ENCODE peak calls at places on chromosomes 4 and X, in four cellular contexts. E, S, I and Z are unnamed samples.

GRCh38 chr4:140092094-140092820 is 61.7 kb downstream of the MAML3 start:
- DNase-seq in E (no peak), S (peak; percentile 57), I (no peak), Z (no peak)

GRCh38 chr4:103075435-103075893 is 1.1 kb downstream of the SLC9B2 start:
- DNase-seq in E (no peak), S (no peak), I (no peak), Z (no peak)

GRCh38 chr4:20487446-20487845 is 212.8 kb upstream of the PACRGL start:
- DNase-seq in E (no peak), S (no peak), I (no peak), Z (no peak)

GRCh38 chr4:163600731-163601130 is 106.2 kb downstream of the TMA16 start:
- DNase-seq in E (no peak), S (no peak), I (no peak), Z (no peak)

GRCh38 chrX:18032486-18033221 is 171.6 kb upstream of the RAI2 start:
- DNase-seq in E (no peak), S (no peak), I (no peak), Z (no peak)

GRCh38 chr4:71713611-71714203 is 70.2 kb downstream of the GC start:
- DNase-seq in E (no peak), S (no peak), I (no peak), Z (no peak)

GRCh38 chrX:19912-20571 is 261.1 kb upstream of the PLCXD1 start:
- DNase-seq in E (no peak), S (no peak), I (no peak), Z (no peak)

GRCh38 chr4:14864967-14865366 is 137.3 kb upstream of the CPEB2 start:
- DNase-seq in E (no peak), S (no peak), I (no peak), Z (no peak)

GRCh38 chrX:119121341-119121740 is 6.3 kb downstream of the KIAA1210 start:
- DNase-seq in E (no peak), S (no peak), I (no peak), Z (no peak)

GRCh38 chrX:23389196-23389792 is 54.6 kb downstream of the PTCHD1 start:
- DNase-seq in E (no peak), S (no peak), I (no peak), Z (no peak)

GRCh38 chr4:7121861-7122653 is 54.2 kb upstream of the GRPEL1 start:
- DNase-seq in E (no peak), S (no peak), I (no peak), Z (no peak)

GRCh38 chrX:150234126-150234525 is 129.0 kb upstream of the MAMLD1 start:
- DNase-seq in E (no peak), S (no peak), I (no peak), Z (no peak)

DNA sequence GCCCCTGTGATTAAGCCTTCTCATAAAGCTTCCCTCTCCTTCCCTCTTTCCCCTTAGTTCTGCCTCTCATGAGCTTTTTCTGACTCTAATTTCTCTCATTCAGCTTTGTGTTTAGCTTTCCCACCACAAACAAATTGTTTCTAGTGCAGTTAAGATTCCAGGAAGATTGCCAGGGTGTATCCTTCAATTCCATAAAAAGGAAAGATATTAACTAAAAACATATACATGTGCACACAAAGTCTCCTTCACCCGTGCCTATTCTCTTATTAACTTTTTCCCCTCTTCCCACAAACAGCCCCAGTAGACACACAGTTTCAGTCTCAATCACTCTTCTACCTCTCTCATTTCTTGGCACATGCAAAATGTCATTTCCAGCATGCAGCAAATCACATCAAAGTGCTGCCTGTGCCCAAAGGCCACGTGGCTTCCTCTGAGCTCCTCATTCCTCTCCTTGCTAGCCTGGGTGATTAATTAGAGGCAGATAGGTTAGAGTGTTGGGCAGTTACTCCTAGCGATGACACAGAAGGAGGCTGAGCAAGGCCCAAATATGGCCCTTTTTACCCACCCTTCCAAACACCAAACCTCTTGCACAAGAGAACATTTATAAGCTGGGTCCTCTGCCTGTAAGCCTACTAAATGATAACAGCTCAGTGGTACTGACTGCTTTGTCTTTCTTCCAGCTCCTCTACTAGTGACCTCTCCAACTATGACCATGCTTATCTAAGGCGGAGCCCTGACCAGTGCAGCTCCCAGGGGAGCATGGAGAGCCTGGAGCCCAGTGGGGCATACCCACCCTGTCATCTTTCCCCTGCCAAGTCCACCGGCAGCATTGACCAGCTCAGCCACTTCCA is 159.6 kb downstream of the SOWAHB start:
- DNase-seq in E (no peak), S (no peak), I (peak; percentile 34), Z (peak; percentile 63)
- TF ChIP-seq POLR2A in E (no peak), S (no peak), I (no peak), Z (no peak)

GRCh38 chr4:48032721-48033120 is 16.1 kb downstream of the NIPAL1 start:
- DNase-seq in E (no peak), S (no peak), I (no peak), Z (no peak)
- H3K4me1 ChIP-seq in E (no peaks in the 10 kb centered on the region), S (no peaks in the 10 kb centered on the region), I (no peaks in the 10 kb centered on the region), Z (no peaks in the 10 kb centered on the region)

GRCh38 chr4:174709531-174709930 is 119.5 kb downstream of the GLRA3 start:
- DNase-seq in E (no peak), S (no peak), I (no peak), Z (no peak)
- TF ChIP-seq POLR2A in E (no peak), S (no peak), I (no peak), Z (no peak)

GRCh38 chrX:123732679-123733363 is at the start of gene THOC2:
- DNase-seq in E (peak; percentile 77), S (peak; percentile 89), I (peak; percentile 87), Z (peak; percentile 84)

GRCh38 chrX:123728554-123728953 is 4.3 kb downstream of the THOC2 start:
- DNase-seq in E (no peak), S (no peak), I (no peak), Z (no peak)

GRCh38 chrX:123731258-123731986 is 1.4 kb downstream of the THOC2 start:
- DNase-seq in E (peak; percentile 21), S (peak; percentile 39), I (no peak), Z (no peak)

GRCh38 chrX:123731987-123732678 is 719 bp downstream of the THOC2 start:
- DNase-seq in E (peak; percentile 27), S (peak; percentile 23), I (no peak), Z (peak; percentile 20)

GRCh38 chrX:123728001-123728400 is 4.9 kb downstream of the THOC2 start:
- DNase-seq in E (no peak), S (no peak), I (no peak), Z (no peak)
- H3K4me1 ChIP-seq in E (peaks cover 32% of the 10 kb centered on the region), S (no peaks in the 10 kb centered on the region), I (peaks cover 2% of the 10 kb centered on the region), Z (no peaks in the 10 kb centered on the region)

DNA sequence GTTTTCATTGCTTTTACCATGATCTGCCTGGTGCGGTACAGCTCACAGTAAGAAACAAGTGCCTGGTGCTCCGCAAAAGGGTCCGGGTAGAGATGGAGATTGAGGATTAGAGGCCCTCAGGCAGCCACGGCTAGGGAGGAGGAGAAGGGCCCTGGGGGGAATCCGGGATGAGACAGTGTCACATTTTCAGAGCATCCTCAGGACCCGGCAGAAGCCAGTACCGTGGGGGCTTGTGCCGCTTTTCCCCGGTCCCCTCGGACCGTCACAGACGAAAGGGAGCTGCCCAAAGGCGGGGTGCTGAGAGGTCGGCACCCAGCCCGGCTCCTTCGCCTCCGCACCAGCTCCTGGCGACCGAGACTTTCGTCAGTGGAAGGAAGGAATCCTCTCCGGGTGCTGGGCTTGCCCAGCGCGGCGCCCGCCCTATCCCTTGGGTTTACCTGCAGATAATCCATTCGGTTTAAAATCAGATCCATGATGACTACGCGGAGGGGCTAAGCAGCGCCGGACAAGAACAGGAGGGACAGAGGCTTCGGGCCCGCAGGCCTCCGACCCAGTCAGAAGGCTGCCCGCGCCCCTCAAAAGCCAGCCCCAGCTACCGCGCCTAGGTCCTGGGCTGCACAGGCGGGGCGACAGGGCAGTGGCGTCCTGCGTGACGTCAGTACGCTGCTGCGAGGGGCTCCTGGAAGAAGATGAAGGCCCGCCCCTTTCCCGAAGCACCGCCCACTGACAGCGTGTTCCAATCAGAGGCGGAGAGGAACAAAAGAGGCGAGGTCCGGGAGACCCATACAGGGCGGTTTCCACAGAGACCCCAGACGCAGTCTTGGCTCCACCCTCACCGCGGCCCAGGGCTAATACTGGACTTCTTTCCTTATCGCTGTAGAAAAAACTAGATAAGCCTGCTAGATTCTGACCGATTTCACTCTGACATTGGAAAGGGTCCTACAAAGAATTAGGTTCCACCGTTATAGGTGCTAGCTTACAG is at the start of gene BBS7:
- DNase-seq in E (peak; percentile 72), S (peak; percentile 100), I (peak; percentile 99), Z (peak; percentile 99)
- TF ChIP-seq POLR2A in E (peak; percentile 93), S (no peak), I (peak; percentile 91), Z (peak; percentile 87)